ENCODE peak calls at places on chromosomes 12 and 14, in nine cellular contexts. One of them, this sample, is unnamed.
A peak's percentile ranks its signal among the peaks of the same experiment; 100 is the strongest.

GRCh38 chr12:8077207-8077606 is 4.9 kb upstream of the NECAP1 start:
- DNase-seq in choroid plexus epithelial cell: no peak
- DNase-seq in GM12865: no peak
- DNase-seq in pancreas: no peak
- DNase-seq in cardiac fibroblast: no peak
- DNase-seq in kidney: no peak
- DNase-seq in PC-3: peak; percentile 65
- DNase-seq in CD8-positive, alpha-beta T cell: no peak
- DNase-seq in astrocyte of the spinal cord: peak; percentile 43
- DNase-seq in this sample: no peak

GRCh38 chr12:53324113-53324778 is 2.8 kb upstream of the AAAS start:
- DNase-seq in choroid plexus epithelial cell: peak; percentile 10
- DNase-seq in GM12865: peak; percentile 77
- DNase-seq in pancreas: peak; percentile 33
- DNase-seq in cardiac fibroblast: no peak
- DNase-seq in kidney: no peak
- DNase-seq in PC-3: no peak
- DNase-seq in CD8-positive, alpha-beta T cell: peak; percentile 49
- DNase-seq in astrocyte of the spinal cord: no peak
- DNase-seq in this sample: no peak

GRCh38 chr12:27018071-27018470 is 3.9 kb upstream of the TM7SF3 start:
- DNase-seq in choroid plexus epithelial cell: no peak
- DNase-seq in GM12865: no peak
- DNase-seq in pancreas: no peak
- DNase-seq in cardiac fibroblast: no peak
- DNase-seq in kidney: no peak
- DNase-seq in PC-3: no peak
- DNase-seq in CD8-positive, alpha-beta T cell: no peak
- DNase-seq in astrocyte of the spinal cord: no peak
- DNase-seq in this sample: no peak

GRCh38 chr12:79737875-79738718 is 47.3 kb upstream of the PAWR start:
- DNase-seq in choroid plexus epithelial cell: peak; percentile 82
- DNase-seq in GM12865: peak; percentile 78
- DNase-seq in pancreas: peak; percentile 36
- DNase-seq in cardiac fibroblast: peak; percentile 77
- DNase-seq in kidney: no peak
- DNase-seq in PC-3: peak; percentile 89
- DNase-seq in CD8-positive, alpha-beta T cell: peak; percentile 4
- DNase-seq in astrocyte of the spinal cord: peak; percentile 74
- DNase-seq in this sample: no peak

GRCh38 chr14:51176819-51177218 is 63.2 kb upstream of the TMX1 start:
- DNase-seq in choroid plexus epithelial cell: no peak
- DNase-seq in GM12865: no peak
- DNase-seq in pancreas: no peak
- DNase-seq in cardiac fibroblast: peak; percentile 36
- DNase-seq in kidney: no peak
- DNase-seq in PC-3: no peak
- DNase-seq in CD8-positive, alpha-beta T cell: no peak
- DNase-seq in astrocyte of the spinal cord: no peak
- DNase-seq in this sample: no peak

GRCh38 chr14:103332143-103332919 is 1.7 kb upstream of the EIF5 start:
- DNase-seq in choroid plexus epithelial cell: no peak
- DNase-seq in GM12865: peak; percentile 53
- DNase-seq in pancreas: no peak
- DNase-seq in cardiac fibroblast: no peak
- DNase-seq in kidney: peak; percentile 58
- DNase-seq in PC-3: no peak
- DNase-seq in CD8-positive, alpha-beta T cell: no peak
- DNase-seq in astrocyte of the spinal cord: no peak
- DNase-seq in this sample: no peak

GRCh38 chr14:64113279-64113678 is 180.9 kb downstream of the ESR2 start:
- DNase-seq in choroid plexus epithelial cell: peak; percentile 46
- DNase-seq in GM12865: no peak
- DNase-seq in pancreas: peak; percentile 83
- DNase-seq in cardiac fibroblast: no peak
- DNase-seq in kidney: peak; percentile 75
- DNase-seq in PC-3: peak; percentile 22
- DNase-seq in CD8-positive, alpha-beta T cell: no peak
- DNase-seq in astrocyte of the spinal cord: no peak
- DNase-seq in this sample: no peak

GRCh38 chr12:128966411-128966810 is 113.1 kb downstream of the GLT1D1 start:
- DNase-seq in choroid plexus epithelial cell: no peak
- DNase-seq in GM12865: no peak
- DNase-seq in pancreas: no peak
- DNase-seq in cardiac fibroblast: no peak
- DNase-seq in kidney: no peak
- DNase-seq in PC-3: no peak
- DNase-seq in CD8-positive, alpha-beta T cell: no peak
- DNase-seq in astrocyte of the spinal cord: no peak
- DNase-seq in this sample: no peak

GRCh38 chr14:75519826-75520692 is 2.2 kb upstream of the BATF start:
- DNase-seq in choroid plexus epithelial cell: peak; percentile 45
- DNase-seq in GM12865: no peak
- DNase-seq in pancreas: no peak
- DNase-seq in cardiac fibroblast: no peak
- DNase-seq in kidney: no peak
- DNase-seq in PC-3: peak; percentile 73
- DNase-seq in CD8-positive, alpha-beta T cell: no peak
- DNase-seq in astrocyte of the spinal cord: no peak
- DNase-seq in this sample: no peak

GRCh38 chr12:48954061-48954460 is 3.2 kb downstream of the ARF3 start:
- DNase-seq in choroid plexus epithelial cell: no peak
- DNase-seq in GM12865: no peak
- DNase-seq in pancreas: no peak
- DNase-seq in cardiac fibroblast: no peak
- DNase-seq in kidney: no peak
- DNase-seq in PC-3: no peak
- DNase-seq in CD8-positive, alpha-beta T cell: no peak
- DNase-seq in astrocyte of the spinal cord: no peak
- DNase-seq in this sample: no peak

GRCh38 chr12:48954781-48955501 is 2.3 kb downstream of the ARF3 start:
- DNase-seq in choroid plexus epithelial cell: no peak
- DNase-seq in GM12865: no peak
- DNase-seq in pancreas: no peak
- DNase-seq in cardiac fibroblast: no peak
- DNase-seq in kidney: no peak
- DNase-seq in PC-3: no peak
- DNase-seq in CD8-positive, alpha-beta T cell: no peak
- DNase-seq in astrocyte of the spinal cord: no peak
- DNase-seq in this sample: no peak

GRCh38 chr12:48957141-48958048 is at the start of gene ARF3:
- DNase-seq in choroid plexus epithelial cell: peak; percentile 93
- DNase-seq in GM12865: peak; percentile 96
- DNase-seq in pancreas: peak; percentile 95
- DNase-seq in cardiac fibroblast: peak; percentile 94
- DNase-seq in kidney: peak; percentile 98
- DNase-seq in PC-3: peak; percentile 96
- DNase-seq in CD8-positive, alpha-beta T cell: peak; percentile 94
- DNase-seq in astrocyte of the spinal cord: peak; percentile 94
- DNase-seq in this sample: peak; percentile 91

GRCh38 chr12:48956279-48957140 is 777 bp downstream of the ARF3 start:
- DNase-seq in choroid plexus epithelial cell: peak; percentile 98
- DNase-seq in GM12865: peak; percentile 71
- DNase-seq in pancreas: peak; percentile 63
- DNase-seq in cardiac fibroblast: peak; percentile 98
- DNase-seq in kidney: peak; percentile 96
- DNase-seq in PC-3: peak; percentile 95
- DNase-seq in CD8-positive, alpha-beta T cell: peak; percentile 16
- DNase-seq in astrocyte of the spinal cord: peak; percentile 97
- DNase-seq in this sample: no peak

GRCh38 chr12:48952691-48953090 is 4.6 kb downstream of the ARF3 start:
- DNase-seq in choroid plexus epithelial cell: no peak
- DNase-seq in GM12865: no peak
- DNase-seq in pancreas: no peak
- DNase-seq in cardiac fibroblast: no peak
- DNase-seq in kidney: no peak
- DNase-seq in PC-3: no peak
- DNase-seq in CD8-positive, alpha-beta T cell: no peak
- DNase-seq in astrocyte of the spinal cord: no peak
- DNase-seq in this sample: no peak
- TF ChIP-seq CTCF in choroid plexus epithelial cell: no peak
- TF ChIP-seq CTCF in GM12865: no peak
- TF ChIP-seq CTCF in pancreas: no peak
- TF ChIP-seq CTCF in cardiac fibroblast: no peak
- TF ChIP-seq CTCF in kidney: no peak
- TF ChIP-seq CTCF in PC-3: no peak
- TF ChIP-seq CTCF in CD8-positive, alpha-beta T cell: no peak
- TF ChIP-seq CTCF in astrocyte of the spinal cord: no peak
- TF ChIP-seq CTCF in this sample: no peak

GRCh38 chr12:107622005-107622404 is 63.6 kb upstream of the PWP1 start:
- DNase-seq in choroid plexus epithelial cell: peak; percentile 48
- DNase-seq in GM12865: peak; percentile 29
- DNase-seq in pancreas: no peak
- DNase-seq in cardiac fibroblast: peak; percentile 2
- DNase-seq in kidney: no peak
- DNase-seq in PC-3: peak; percentile 49
- DNase-seq in CD8-positive, alpha-beta T cell: no peak
- DNase-seq in astrocyte of the spinal cord: peak; percentile 12
- DNase-seq in this sample: no peak
- TF ChIP-seq CTCF in choroid plexus epithelial cell: peak; percentile 65
- TF ChIP-seq CTCF in GM12865: peak; percentile 49
- TF ChIP-seq CTCF in pancreas: no peak
- TF ChIP-seq CTCF in cardiac fibroblast: peak; percentile 61
- TF ChIP-seq CTCF in kidney: peak; percentile 42
- TF ChIP-seq CTCF in PC-3: peak; percentile 72
- TF ChIP-seq CTCF in CD8-positive, alpha-beta T cell: no peak
- TF ChIP-seq CTCF in astrocyte of the spinal cord: peak; percentile 60
- TF ChIP-seq CTCF in this sample: peak; percentile 34

GRCh38 chr12:1466481-1467260 is 127.7 kb downstream of the FBXL14 start:
- DNase-seq in choroid plexus epithelial cell: no peak
- DNase-seq in GM12865: no peak
- DNase-seq in pancreas: no peak
- DNase-seq in cardiac fibroblast: no peak
- DNase-seq in kidney: no peak
- DNase-seq in PC-3: no peak
- DNase-seq in CD8-positive, alpha-beta T cell: no peak
- DNase-seq in astrocyte of the spinal cord: no peak
- DNase-seq in this sample: no peak

GRCh38 chr12:1473418-1473817 is 121.0 kb downstream of the FBXL14 start:
- DNase-seq in choroid plexus epithelial cell: peak; percentile 17
- DNase-seq in GM12865: no peak
- DNase-seq in pancreas: no peak
- DNase-seq in cardiac fibroblast: no peak
- DNase-seq in kidney: peak; percentile 75
- DNase-seq in PC-3: no peak
- DNase-seq in CD8-positive, alpha-beta T cell: peak; percentile 22
- DNase-seq in astrocyte of the spinal cord: no peak
- DNase-seq in this sample: no peak

GRCh38 chr12:1471224-1471623 is 123.2 kb downstream of the FBXL14 start:
- DNase-seq in choroid plexus epithelial cell: peak; percentile 28
- DNase-seq in GM12865: no peak
- DNase-seq in pancreas: no peak
- DNase-seq in cardiac fibroblast: no peak
- DNase-seq in kidney: no peak
- DNase-seq in PC-3: peak; percentile 15
- DNase-seq in CD8-positive, alpha-beta T cell: no peak
- DNase-seq in astrocyte of the spinal cord: peak; percentile 28
- DNase-seq in this sample: no peak

GRCh38 chr12:1469063-1469462 is 125.3 kb downstream of the FBXL14 start:
- DNase-seq in choroid plexus epithelial cell: no peak
- DNase-seq in GM12865: no peak
- DNase-seq in pancreas: no peak
- DNase-seq in cardiac fibroblast: no peak
- DNase-seq in kidney: no peak
- DNase-seq in PC-3: no peak
- DNase-seq in CD8-positive, alpha-beta T cell: no peak
- DNase-seq in astrocyte of the spinal cord: no peak
- DNase-seq in this sample: no peak

GRCh38 chr12:1470051-1470450 is 124.3 kb downstream of the FBXL14 start:
- DNase-seq in choroid plexus epithelial cell: no peak
- DNase-seq in GM12865: no peak
- DNase-seq in pancreas: no peak
- DNase-seq in cardiac fibroblast: peak; percentile 44
- DNase-seq in kidney: no peak
- DNase-seq in PC-3: no peak
- DNase-seq in CD8-positive, alpha-beta T cell: no peak
- DNase-seq in astrocyte of the spinal cord: no peak
- DNase-seq in this sample: no peak
- TF ChIP-seq CTCF in choroid plexus epithelial cell: no peak
- TF ChIP-seq CTCF in GM12865: no peak
- TF ChIP-seq CTCF in pancreas: no peak
- TF ChIP-seq CTCF in cardiac fibroblast: no peak
- TF ChIP-seq CTCF in kidney: no peak
- TF ChIP-seq CTCF in PC-3: no peak
- TF ChIP-seq CTCF in CD8-positive, alpha-beta T cell: no peak
- TF ChIP-seq CTCF in astrocyte of the spinal cord: no peak
- TF ChIP-seq CTCF in this sample: no peak

DNA sequence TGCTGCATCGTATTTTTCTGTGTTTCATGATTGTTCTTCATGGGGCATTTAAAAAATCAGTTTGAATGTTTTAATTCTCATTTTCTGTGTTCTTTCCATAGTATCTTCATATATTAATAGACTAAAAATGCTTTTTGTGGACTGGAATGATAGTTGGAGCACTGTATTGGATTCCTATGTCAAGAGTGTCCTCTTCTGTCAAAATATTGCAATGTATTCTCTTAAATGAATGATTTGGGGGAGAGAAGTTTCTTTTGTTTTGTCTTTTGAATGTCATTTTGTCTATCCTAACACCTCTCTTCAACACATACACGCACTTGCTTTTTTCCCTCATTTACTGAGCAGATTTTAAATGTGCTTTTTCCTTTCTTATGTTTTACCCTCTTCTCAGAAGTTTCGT is 4.7 kb upstream of the EIF2S3B start:
- DNase-seq in choroid plexus epithelial cell: peak; percentile 68
- DNase-seq in GM12865: peak; percentile 8
- DNase-seq in pancreas: no peak
- DNase-seq in cardiac fibroblast: peak; percentile 28
- DNase-seq in kidney: no peak
- DNase-seq in PC-3: peak; percentile 25
- DNase-seq in CD8-positive, alpha-beta T cell: no peak
- DNase-seq in astrocyte of the spinal cord: peak; percentile 39
- DNase-seq in this sample: no peak
- TF ChIP-seq CTCF in choroid plexus epithelial cell: peak; percentile 61
- TF ChIP-seq CTCF in GM12865: peak; percentile 9
- TF ChIP-seq CTCF in pancreas: no peak
- TF ChIP-seq CTCF in cardiac fibroblast: peak; percentile 25
- TF ChIP-seq CTCF in kidney: no peak
- TF ChIP-seq CTCF in PC-3: peak; percentile 47
- TF ChIP-seq CTCF in CD8-positive, alpha-beta T cell: no peak
- TF ChIP-seq CTCF in astrocyte of the spinal cord: peak; percentile 27
- TF ChIP-seq CTCF in this sample: no peak

DNA sequence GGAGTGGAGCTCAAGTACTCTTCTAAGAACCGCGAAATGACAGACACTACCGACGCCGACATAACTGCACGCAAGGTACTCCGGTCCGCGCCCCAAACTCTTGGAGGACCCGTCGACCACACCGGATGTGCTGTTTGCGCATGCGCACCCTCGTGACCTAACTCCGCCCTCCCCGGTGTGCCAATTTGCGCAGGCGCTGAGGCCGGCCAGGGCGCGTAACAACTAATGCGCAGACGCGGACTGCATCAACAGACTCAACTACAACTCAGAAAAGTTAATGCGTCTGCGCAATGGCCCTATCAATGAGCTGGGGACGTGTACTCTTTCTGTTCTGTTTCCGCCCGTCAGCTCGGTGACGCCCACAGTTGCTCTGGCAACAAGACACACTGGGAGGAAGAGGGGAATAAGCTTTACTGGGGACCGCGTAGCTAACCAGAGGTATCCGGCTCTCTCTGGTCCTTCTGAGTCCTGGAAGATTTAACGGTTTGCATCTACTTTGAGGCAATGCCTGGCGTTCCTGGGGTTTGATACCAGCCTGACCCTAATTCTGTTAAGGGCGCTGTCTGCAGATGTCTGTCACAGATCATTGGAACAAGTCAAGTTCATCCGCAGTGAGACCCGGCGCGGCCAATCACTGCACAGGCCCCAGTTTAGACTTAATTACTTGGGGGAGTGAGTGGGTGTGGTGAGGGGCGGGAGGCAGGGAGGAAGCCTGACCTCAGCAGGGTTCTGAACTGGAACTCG is at the start of gene DAD1:
- DNase-seq in choroid plexus epithelial cell: peak; percentile 100
- DNase-seq in GM12865: peak; percentile 100
- DNase-seq in pancreas: peak; percentile 100
- DNase-seq in cardiac fibroblast: peak; percentile 100
- DNase-seq in kidney: peak; percentile 99
- DNase-seq in PC-3: peak; percentile 99
- DNase-seq in CD8-positive, alpha-beta T cell: peak; percentile 99
- DNase-seq in astrocyte of the spinal cord: peak; percentile 99
- DNase-seq in this sample: peak; percentile 92
- TF ChIP-seq CTCF in choroid plexus epithelial cell: no peak
- TF ChIP-seq CTCF in GM12865: no peak
- TF ChIP-seq CTCF in pancreas: no peak
- TF ChIP-seq CTCF in cardiac fibroblast: no peak
- TF ChIP-seq CTCF in kidney: no peak
- TF ChIP-seq CTCF in PC-3: no peak
- TF ChIP-seq CTCF in CD8-positive, alpha-beta T cell: no peak
- TF ChIP-seq CTCF in astrocyte of the spinal cord: no peak
- TF ChIP-seq CTCF in this sample: no peak

This sample was measured in D721Med.